ENCODE peak calls at places on chromosome 5, in seven cellular contexts. W is AG08396; P is naive B cell; T is iris pigment epithelial cell; C is activated CD4-positive, CD25-positive, alpha-beta regulatory T cell; Y is activated T-cell treated with anti-CD3 and anti-CD28 coated beads, Interleukin-2, amount 50 U/mL, for 48 hours; S is IMR-90. V is an unnamed sample.

GRCh38 chr5:133612021-133612860 is at the start of gene FSTL4:
- DNase-seq in W (no peak), P (peak; percentile 55), T (no peak), C (no peak), Y (peak; percentile 31), S (no peak), V (no peak)

GRCh38 chr5:68251804-68252648 is 36.5 kb downstream of the PIK3R1 start:
- DNase-seq in W (no peak), P (no peak), T (peak; percentile 86), C (no peak), Y (no peak), S (peak; percentile 50), V (peak; percentile 51)

GRCh38 chr5:177469061-177469628 is 4.3 kb downstream of the DBN1 start:
- DNase-seq in W (no peak), P (no peak), T (no peak), C (no peak), Y (no peak), S (no peak), V (peak; percentile 26)

GRCh38 chr5:158406884-158407790 is 548.2 kb upstream of the CLINT1 start:
- DNase-seq in W (no peak), P (no peak), T (peak; percentile 86), C (no peak), Y (no peak), S (peak; percentile 74), V (peak; percentile 27)

GRCh38 chr5:111254613-111255012 is 30.4 kb downstream of the CAMK4 start:
- DNase-seq in W (no peak), P (no peak), T (no peak), C (no peak), Y (peak; percentile 67), S (peak; percentile 40), V (peak; percentile 64)

GRCh38 chr5:180783340-180784052 is 19.1 kb downstream of the MGAT1 start:
- DNase-seq in W (no peak), P (no peak), T (no peak), C (no peak), Y (no peak), S (no peak), V (no peak)

GRCh38 chr5:142211013-142211412 is 102.4 kb downstream of the NDFIP1 start:
- DNase-seq in W (no peak), P (no peak), T (no peak), C (no peak), Y (no peak), S (no peak), V (no peak)

GRCh38 chr5:112643339-112643971 is 94.2 kb upstream of the APC start:
- DNase-seq in W (no peak), P (no peak), T (no peak), C (no peak), Y (no peak), S (no peak), V (no peak)

GRCh38 chr5:34411470-34412346 is 244.4 kb upstream of the RAI14 start:
- DNase-seq in W (no peak), P (no peak), T (peak; percentile 26), C (no peak), Y (no peak), S (peak; percentile 47), V (no peak)

GRCh38 chr5:37776826-37777225 is 63.0 kb downstream of the GDNF start:
- DNase-seq in W (peak; percentile 76), P (no peak), T (peak; percentile 85), C (no peak), Y (no peak), S (peak; percentile 45), V (peak; percentile 81)

GRCh38 chr5:140862441-140863295 is 6.1 kb upstream of the PCDHA11 start:
- DNase-seq in W (no peak), P (no peak), T (no peak), C (no peak), Y (no peak), S (no peak), V (no peak)

GRCh38 chr5:66551920-66552319 is 44.3 kb upstream of the MAST4 start:
- DNase-seq in W (no peak), P (no peak), T (no peak), C (no peak), Y (no peak), S (no peak), V (no peak)

GRCh38 chr5:113612060-113612496 is 98.6 kb downstream of the YTHDC2 start:
- DNase-seq in W (peak; percentile 65), P (peak; percentile 36), T (peak; percentile 31), C (no peak), Y (no peak), S (peak; percentile 51), V (peak; percentile 56)

GRCh38 chr5:81070561-81070960 is 110.4 kb downstream of the RASGRF2 start:
- DNase-seq in W (no peak), P (no peak), T (no peak), C (no peak), Y (no peak), S (no peak), V (no peak)

GRCh38 chr5:169650701-169651331 is 13.7 kb downstream of the DOCK2 start:
- DNase-seq in W (peak; percentile 37), P (no peak), T (peak; percentile 92), C (no peak), Y (no peak), S (peak; percentile 91), V (peak; percentile 98)

GRCh38 chr5:150298701-150299451 is 3.8 kb downstream of the ARSI start:
- DNase-seq in W (peak; percentile 91), P (no peak), T (peak; percentile 95), C (no peak), Y (no peak), S (peak; percentile 99), V (peak; percentile 99)

GRCh38 chr5:125251703-125252102 is 505.3 kb upstream of the ZNF608 start:
- DNase-seq in W (no peak), P (no peak), T (no peak), C (no peak), Y (no peak), S (no peak), V (no peak)

GRCh38 chr5:40716000-40716399 is 36.3 kb downstream of the PTGER4 start:
- DNase-seq in W (no peak), P (no peak), T (peak; percentile 24), C (no peak), Y (no peak), S (no peak), V (no peak)

GRCh38 chr5:128662998-128663397 is 125.0 kb upstream of the FBN2 start:
- DNase-seq in W (no peak), P (no peak), T (no peak), C (no peak), Y (no peak), S (no peak), V (no peak)

GRCh38 chr5:61055434-61056006 is 106.7 kb downstream of the SMIM15 start:
- DNase-seq in W (peak; percentile 36), P (peak; percentile 21), T (peak; percentile 68), C (no peak), Y (no peak), S (peak; percentile 72), V (peak; percentile 69)

GRCh38 chr5:124669956-124670671 is 76.3 kb downstream of the ZNF608 start:
- DNase-seq in W (no peak), P (no peak), T (peak; percentile 79), C (no peak), Y (no peak), S (peak; percentile 79), V (no peak)

GRCh38 chr5:107665036-107665435 is 5.7 kb downstream of the EFNA5 start:
- DNase-seq in W (no peak), P (no peak), T (no peak), C (no peak), Y (no peak), S (no peak), V (no peak)

GRCh38 chr5:165029471-165029870 is 1524.1 kb downstream of the MAT2B start:
- DNase-seq in W (no peak), P (no peak), T (peak; percentile 31), C (no peak), Y (no peak), S (peak; percentile 0), V (peak; percentile 75)

GRCh38 chr5:178118345-178118744 is 5.0 kb downstream of the N4BP3 start:
- DNase-seq in W (no peak), P (peak; percentile 63), T (no peak), C (no peak), Y (no peak), S (no peak), V (no peak)

GRCh38 chr5:76660360-76660759 is 37.2 kb upstream of the F2RL2 start:
- DNase-seq in W (no peak), P (no peak), T (peak; percentile 53), C (no peak), Y (no peak), S (peak; percentile 13), V (no peak)

GRCh38 chr5:179549973-179550510 is 312 bp upstream of the RUFY1 start:
- DNase-seq in W (peak; percentile 13), P (peak; percentile 76), T (peak; percentile 58), C (no peak), Y (no peak), S (no peak), V (peak; percentile 81)

GRCh38 chr5:80711938-80712337 is 57.2 kb upstream of the DHFR start:
- DNase-seq in W (peak; percentile 29), P (no peak), T (peak; percentile 34), C (no peak), Y (no peak), S (peak; percentile 34), V (peak; percentile 44)

GRCh38 chr5:64040496-64040895 is 78.3 kb upstream of the HTR1A start:
- DNase-seq in W (no peak), P (no peak), T (no peak), C (no peak), Y (no peak), S (no peak), V (no peak)

GRCh38 chr5:102959055-102959454 is 160.9 kb downstream of the GIN1 start:
- DNase-seq in W (peak; percentile 50), P (no peak), T (peak; percentile 94), C (no peak), Y (no peak), S (peak; percentile 95), V (peak; percentile 94)

GRCh38 chr5:67268233-67269011 is 71.8 kb upstream of the CD180 start:
- DNase-seq in W (peak; percentile 78), P (no peak), T (peak; percentile 95), C (no peak), Y (no peak), S (peak; percentile 95), V (peak; percentile 96)

GRCh38 chr5:55370291-55370925 is 62.6 kb downstream of the MTREX start:
- DNase-seq in W (no peak), P (no peak), T (no peak), C (no peak), Y (no peak), S (no peak), V (no peak)

GRCh38 chr5:160919610-160920009 is 67.6 kb upstream of the ATP10B start:
- DNase-seq in W (no peak), P (no peak), T (no peak), C (no peak), Y (no peak), S (no peak), V (no peak)

GRCh38 chr5:141528401-141528984 is 39.6 kb downstream of the PCDHGC5 start:
- DNase-seq in W (no peak), P (no peak), T (peak; percentile 30), C (no peak), Y (no peak), S (peak; percentile 59), V (no peak)

GRCh38 chr5:119031047-119031886 is 39.6 kb upstream of the DMXL1 start:
- DNase-seq in W (no peak), P (peak; percentile 51), T (no peak), C (no peak), Y (no peak), S (no peak), V (no peak)

GRCh38 chr5:139847790-139848507 is 52.3 kb downstream of the PSD2 start:
- DNase-seq in W (peak; percentile 48), P (peak; percentile 83), T (peak; percentile 21), C (peak; percentile 48), Y (peak; percentile 78), S (no peak), V (peak; percentile 37)

GRCh38 chr5:180394031-180394636 is 41.0 kb upstream of the GFPT2 start:
- DNase-seq in W (peak; percentile 2), P (no peak), T (no peak), C (no peak), Y (no peak), S (no peak), V (no peak)

GRCh38 chr5:1801061-1801953 is at the start of gene NDUFS6:
- DNase-seq in W (peak; percentile 87), P (peak; percentile 73), T (peak; percentile 56), C (peak; percentile 75), Y (peak; percentile 88), S (peak; percentile 55), V (peak; percentile 65)

GRCh38 chr5:41128291-41128690 is 57.1 kb upstream of the MROH2B start:
- DNase-seq in W (no peak), P (no peak), T (no peak), C (no peak), Y (no peak), S (no peak), V (no peak)